ENCODE peak calls at places on chromosome 12, in nine cellular contexts. One of them, this sample, is unnamed.
A peak's percentile ranks its signal among the peaks of the same experiment; 100 is the strongest.

GRCh38 chr12:6551063-6551461 is 4.8 kb downstream of the IFFO1 start:
- DNase-seq in GM12878: no peak
- DNase-seq in fibroblast of lung: no peak
- DNase-seq in choroid plexus epithelial cell: no peak
- DNase-seq in spleen: peak; percentile 86
- DNase-seq in body of pancreas: no peak
- DNase-seq in cardiac fibroblast: peak; percentile 44
- DNase-seq in fibroblast of mammary gland: no peak
- DNase-seq in heart left ventricle: peak; percentile 89
- DNase-seq in this sample: peak; percentile 84

GRCh38 chr12:127690161-127690560 is 576.8 kb upstream of the TMEM132C start:
- DNase-seq in GM12878: no peak
- DNase-seq in fibroblast of lung: no peak
- DNase-seq in choroid plexus epithelial cell: peak; percentile 13
- DNase-seq in spleen: no peak
- DNase-seq in body of pancreas: no peak
- DNase-seq in cardiac fibroblast: peak; percentile 9
- DNase-seq in fibroblast of mammary gland: peak; percentile 5
- DNase-seq in heart left ventricle: no peak
- DNase-seq in this sample: no peak

GRCh38 chr12:6332459-6332858 is 9.4 kb downstream of the TNFRSF1A start:
- DNase-seq in GM12878: no peak
- DNase-seq in fibroblast of lung: peak; percentile 85
- DNase-seq in choroid plexus epithelial cell: peak; percentile 85
- DNase-seq in spleen: no peak
- DNase-seq in body of pancreas: no peak
- DNase-seq in cardiac fibroblast: peak; percentile 91
- DNase-seq in fibroblast of mammary gland: peak; percentile 89
- DNase-seq in heart left ventricle: no peak
- DNase-seq in this sample: no peak

GRCh38 chr12:42213023-42213422 is 25.0 kb downstream of the YAF2 start:
- DNase-seq in GM12878: no peak
- DNase-seq in fibroblast of lung: no peak
- DNase-seq in choroid plexus epithelial cell: peak; percentile 62
- DNase-seq in spleen: no peak
- DNase-seq in body of pancreas: no peak
- DNase-seq in cardiac fibroblast: peak; percentile 30
- DNase-seq in fibroblast of mammary gland: peak; percentile 19
- DNase-seq in heart left ventricle: no peak
- DNase-seq in this sample: no peak

GRCh38 chr12:128445728-128446127 is 178.8 kb downstream of the TMEM132C start:
- DNase-seq in GM12878: no peak
- DNase-seq in fibroblast of lung: no peak
- DNase-seq in choroid plexus epithelial cell: no peak
- DNase-seq in spleen: no peak
- DNase-seq in body of pancreas: no peak
- DNase-seq in cardiac fibroblast: no peak
- DNase-seq in fibroblast of mammary gland: no peak
- DNase-seq in heart left ventricle: no peak
- DNase-seq in this sample: no peak

GRCh38 chr12:6186114-6186827 is 13.9 kb upstream of the CD9 start:
- DNase-seq in GM12878: no peak
- DNase-seq in fibroblast of lung: no peak
- DNase-seq in choroid plexus epithelial cell: no peak
- DNase-seq in spleen: peak; percentile 47
- DNase-seq in body of pancreas: no peak
- DNase-seq in cardiac fibroblast: no peak
- DNase-seq in fibroblast of mammary gland: no peak
- DNase-seq in heart left ventricle: no peak
- DNase-seq in this sample: no peak

GRCh38 chr12:132538336-132539015 is 48.5 kb downstream of the FBRSL1 start:
- DNase-seq in GM12878: no peak
- DNase-seq in fibroblast of lung: no peak
- DNase-seq in choroid plexus epithelial cell: no peak
- DNase-seq in spleen: no peak
- DNase-seq in body of pancreas: no peak
- DNase-seq in cardiac fibroblast: no peak
- DNase-seq in fibroblast of mammary gland: no peak
- DNase-seq in heart left ventricle: no peak
- DNase-seq in this sample: no peak

GRCh38 chr12:15534870-15535269 is 212.6 kb downstream of the PTPRO start:
- DNase-seq in GM12878: no peak
- DNase-seq in fibroblast of lung: peak; percentile 64
- DNase-seq in choroid plexus epithelial cell: peak; percentile 50
- DNase-seq in spleen: no peak
- DNase-seq in body of pancreas: no peak
- DNase-seq in cardiac fibroblast: peak; percentile 64
- DNase-seq in fibroblast of mammary gland: peak; percentile 80
- DNase-seq in heart left ventricle: no peak
- DNase-seq in this sample: no peak

GRCh38 chr12:2264622-2265306 is 212.0 kb downstream of the CACNA1C start:
- DNase-seq in GM12878: no peak
- DNase-seq in fibroblast of lung: peak; percentile 92
- DNase-seq in choroid plexus epithelial cell: peak; percentile 94
- DNase-seq in spleen: no peak
- DNase-seq in body of pancreas: no peak
- DNase-seq in cardiac fibroblast: peak; percentile 96
- DNase-seq in fibroblast of mammary gland: peak; percentile 99
- DNase-seq in heart left ventricle: no peak
- DNase-seq in this sample: no peak

GRCh38 chr12:51590347-51591019 is 550 bp upstream of the SCN8A start:
- DNase-seq in GM12878: no peak
- DNase-seq in fibroblast of lung: peak; percentile 60
- DNase-seq in choroid plexus epithelial cell: peak; percentile 21
- DNase-seq in spleen: peak; percentile 90
- DNase-seq in body of pancreas: peak; percentile 68
- DNase-seq in cardiac fibroblast: peak; percentile 42
- DNase-seq in fibroblast of mammary gland: peak; percentile 64
- DNase-seq in heart left ventricle: peak; percentile 39
- DNase-seq in this sample: peak; percentile 72

GRCh38 chr12:11183009-11183408 is 3.7 kb downstream of the TAS2R42 start:
- DNase-seq in GM12878: no peak
- DNase-seq in fibroblast of lung: no peak
- DNase-seq in choroid plexus epithelial cell: no peak
- DNase-seq in spleen: no peak
- DNase-seq in body of pancreas: no peak
- DNase-seq in cardiac fibroblast: no peak
- DNase-seq in fibroblast of mammary gland: no peak
- DNase-seq in heart left ventricle: no peak
- DNase-seq in this sample: no peak

GRCh38 chr12:75720807-75721206 is 209.4 kb upstream of the KRR1 start:
- DNase-seq in GM12878: no peak
- DNase-seq in fibroblast of lung: no peak
- DNase-seq in choroid plexus epithelial cell: no peak
- DNase-seq in spleen: no peak
- DNase-seq in body of pancreas: peak; percentile 55
- DNase-seq in cardiac fibroblast: no peak
- DNase-seq in fibroblast of mammary gland: no peak
- DNase-seq in heart left ventricle: no peak
- DNase-seq in this sample: no peak

GRCh38 chr12:16685107-16685506 is 79.1 kb upstream of the LMO3 start:
- DNase-seq in GM12878: no peak
- DNase-seq in fibroblast of lung: peak; percentile 1
- DNase-seq in choroid plexus epithelial cell: no peak
- DNase-seq in spleen: no peak
- DNase-seq in body of pancreas: no peak
- DNase-seq in cardiac fibroblast: peak; percentile 38
- DNase-seq in fibroblast of mammary gland: peak; percentile 10
- DNase-seq in heart left ventricle: no peak
- DNase-seq in this sample: no peak

GRCh38 chr12:91274886-91275285 is 92.3 kb upstream of the DCN start:
- DNase-seq in GM12878: no peak
- DNase-seq in fibroblast of lung: peak; percentile 90
- DNase-seq in choroid plexus epithelial cell: peak; percentile 81
- DNase-seq in spleen: no peak
- DNase-seq in body of pancreas: no peak
- DNase-seq in cardiac fibroblast: peak; percentile 39
- DNase-seq in fibroblast of mammary gland: peak; percentile 61
- DNase-seq in heart left ventricle: no peak
- DNase-seq in this sample: no peak

GRCh38 chr12:4997939-4998338 is 45.7 kb upstream of the KCNA5 start:
- DNase-seq in GM12878: no peak
- DNase-seq in fibroblast of lung: peak; percentile 69
- DNase-seq in choroid plexus epithelial cell: peak; percentile 61
- DNase-seq in spleen: no peak
- DNase-seq in body of pancreas: no peak
- DNase-seq in cardiac fibroblast: peak; percentile 82
- DNase-seq in fibroblast of mammary gland: peak; percentile 95
- DNase-seq in heart left ventricle: peak; percentile 67
- DNase-seq in this sample: no peak

GRCh38 chr12:48815281-48816110 is 2.8 kb upstream of the CACNB3 start:
- DNase-seq in GM12878: no peak
- DNase-seq in fibroblast of lung: peak; percentile 87
- DNase-seq in choroid plexus epithelial cell: peak; percentile 88
- DNase-seq in spleen: peak; percentile 83
- DNase-seq in body of pancreas: peak; percentile 76
- DNase-seq in cardiac fibroblast: peak; percentile 85
- DNase-seq in fibroblast of mammary gland: peak; percentile 78
- DNase-seq in heart left ventricle: peak; percentile 83
- DNase-seq in this sample: peak; percentile 91

GRCh38 chr12:131222271-131223139 is 268.8 kb downstream of the ADGRD1 start:
- DNase-seq in GM12878: peak; percentile 75
- DNase-seq in fibroblast of lung: no peak
- DNase-seq in choroid plexus epithelial cell: no peak
- DNase-seq in spleen: peak; percentile 75
- DNase-seq in body of pancreas: no peak
- DNase-seq in cardiac fibroblast: no peak
- DNase-seq in fibroblast of mammary gland: no peak
- DNase-seq in heart left ventricle: no peak
- DNase-seq in this sample: peak; percentile 68

GRCh38 chr12:55931317-55931779 is 386 bp downstream of the DGKA start:
- DNase-seq in GM12878: no peak
- DNase-seq in fibroblast of lung: no peak
- DNase-seq in choroid plexus epithelial cell: peak; percentile 2
- DNase-seq in spleen: no peak
- DNase-seq in body of pancreas: peak; percentile 30
- DNase-seq in cardiac fibroblast: no peak
- DNase-seq in fibroblast of mammary gland: no peak
- DNase-seq in heart left ventricle: no peak
- DNase-seq in this sample: no peak

GRCh38 chr12:7162691-7163114 is 26.8 kb upstream of the PEX5 start:
- DNase-seq in GM12878: no peak
- DNase-seq in fibroblast of lung: no peak
- DNase-seq in choroid plexus epithelial cell: peak; percentile 42
- DNase-seq in spleen: no peak
- DNase-seq in body of pancreas: peak; percentile 52
- DNase-seq in cardiac fibroblast: peak; percentile 17
- DNase-seq in fibroblast of mammary gland: no peak
- DNase-seq in heart left ventricle: peak; percentile 46
- DNase-seq in this sample: no peak

DNA sequence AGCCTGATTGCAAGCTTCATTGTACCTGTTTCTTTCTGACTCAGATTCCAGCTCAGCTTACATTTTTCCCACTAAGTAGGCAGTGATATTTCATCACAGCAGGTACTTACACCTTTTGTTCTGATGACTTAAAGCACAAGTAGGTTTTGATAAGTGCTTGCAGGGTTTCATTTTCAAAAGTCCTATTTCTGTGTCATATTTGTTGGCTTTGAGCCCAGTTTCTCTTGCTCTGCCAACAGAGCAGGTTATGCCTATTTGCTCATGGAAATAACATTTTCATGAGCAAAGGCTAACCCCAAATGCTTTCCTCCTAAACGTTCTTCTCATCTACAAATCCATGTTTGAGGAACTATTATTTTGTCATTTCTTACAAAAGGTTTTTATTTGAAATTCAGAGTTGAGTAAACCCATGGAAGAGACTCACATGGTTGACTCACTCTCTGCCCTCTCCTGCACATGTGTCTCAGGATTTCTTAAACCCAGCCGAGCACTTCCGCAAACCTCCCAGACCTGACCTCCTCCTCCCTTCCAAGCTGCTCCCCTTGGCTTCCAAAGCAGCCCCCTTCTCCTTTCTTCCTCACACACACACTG is 12.3 kb upstream of the LTA4H start:
- DNase-seq in GM12878: peak; percentile 68
- DNase-seq in fibroblast of lung: peak; percentile 76
- DNase-seq in choroid plexus epithelial cell: peak; percentile 72
- DNase-seq in spleen: no peak
- DNase-seq in body of pancreas: peak; percentile 29
- DNase-seq in cardiac fibroblast: peak; percentile 84
- DNase-seq in fibroblast of mammary gland: peak; percentile 83
- DNase-seq in heart left ventricle: peak; percentile 35
- DNase-seq in this sample: no peak
- H3K4me3 ChIP-seq in GM12878: peak overlapping the region; percentile 18
- H3K4me3 ChIP-seq in fibroblast of lung: no peak overlapping the region
- H3K4me3 ChIP-seq in choroid plexus epithelial cell: no peak overlapping the region
- H3K4me3 ChIP-seq in spleen: no peak overlapping the region
- H3K4me3 ChIP-seq in body of pancreas: no peak overlapping the region
- H3K4me3 ChIP-seq in cardiac fibroblast: no peak overlapping the region
- H3K4me3 ChIP-seq in fibroblast of mammary gland: no peak overlapping the region
- H3K4me3 ChIP-seq in heart left ventricle: no peak overlapping the region
- H3K4me3 ChIP-seq in this sample: no peak overlapping the region

GRCh38 chr12:117818400-117818799 is 150.4 kb downstream of the KSR2 start:
- DNase-seq in GM12878: no peak
- DNase-seq in fibroblast of lung: no peak
- DNase-seq in choroid plexus epithelial cell: no peak
- DNase-seq in spleen: no peak
- DNase-seq in body of pancreas: no peak
- DNase-seq in cardiac fibroblast: no peak
- DNase-seq in fibroblast of mammary gland: no peak
- DNase-seq in heart left ventricle: no peak
- DNase-seq in this sample: no peak
- TF ChIP-seq CTCF in GM12878: no peak
- TF ChIP-seq CTCF in fibroblast of lung: no peak
- TF ChIP-seq CTCF in choroid plexus epithelial cell: no peak
- TF ChIP-seq CTCF in spleen: no peak
- TF ChIP-seq CTCF in body of pancreas: no peak
- TF ChIP-seq CTCF in cardiac fibroblast: no peak
- TF ChIP-seq CTCF in fibroblast of mammary gland: no peak
- TF ChIP-seq CTCF in heart left ventricle: no peak
- TF ChIP-seq CTCF in this sample: no peak

GRCh38 chr12:121274036-121274763 is 22.3 kb downstream of the CAMKK2 start:
- DNase-seq in GM12878: no peak
- DNase-seq in fibroblast of lung: no peak
- DNase-seq in choroid plexus epithelial cell: no peak
- DNase-seq in spleen: no peak
- DNase-seq in body of pancreas: no peak
- DNase-seq in cardiac fibroblast: no peak
- DNase-seq in fibroblast of mammary gland: no peak
- DNase-seq in heart left ventricle: no peak
- DNase-seq in this sample: peak; percentile 55
- H3K4me3 ChIP-seq in GM12878: no peak overlapping the region
- H3K4me3 ChIP-seq in fibroblast of lung: no peak overlapping the region
- H3K4me3 ChIP-seq in choroid plexus epithelial cell: no peak overlapping the region
- H3K4me3 ChIP-seq in spleen: no peak overlapping the region
- H3K4me3 ChIP-seq in body of pancreas: no peak overlapping the region
- H3K4me3 ChIP-seq in cardiac fibroblast: no peak overlapping the region
- H3K4me3 ChIP-seq in fibroblast of mammary gland: no peak overlapping the region
- H3K4me3 ChIP-seq in heart left ventricle: no peak overlapping the region
- H3K4me3 ChIP-seq in this sample: no peak overlapping the region

DNA sequence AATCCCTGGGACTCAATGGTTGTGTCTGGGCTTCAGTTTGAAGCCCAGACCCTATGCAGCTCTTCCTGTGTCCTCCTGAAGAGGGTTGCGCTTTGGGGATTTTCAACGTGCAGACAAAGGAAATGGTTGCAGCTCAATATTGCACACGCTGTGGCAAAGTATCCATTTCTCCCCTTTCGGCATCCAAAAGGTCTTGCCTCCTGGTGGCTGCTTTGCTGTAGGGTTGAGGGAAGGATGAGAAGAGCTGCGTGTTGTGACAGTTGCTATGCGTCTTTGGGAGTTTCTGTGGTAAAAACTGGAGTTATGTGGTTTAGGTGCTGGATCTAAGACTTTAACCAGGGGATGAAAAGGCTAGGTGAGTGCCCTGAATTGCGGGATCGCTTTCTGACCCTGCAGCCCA is 71.0 kb downstream of the ZNF664 start:
- DNase-seq in GM12878: no peak
- DNase-seq in fibroblast of lung: no peak
- DNase-seq in choroid plexus epithelial cell: no peak
- DNase-seq in spleen: no peak
- DNase-seq in body of pancreas: no peak
- DNase-seq in cardiac fibroblast: no peak
- DNase-seq in fibroblast of mammary gland: no peak
- DNase-seq in heart left ventricle: no peak
- DNase-seq in this sample: no peak
- TF ChIP-seq CTCF in GM12878: no peak
- TF ChIP-seq CTCF in fibroblast of lung: no peak
- TF ChIP-seq CTCF in choroid plexus epithelial cell: peak; percentile 10
- TF ChIP-seq CTCF in spleen: no peak
- TF ChIP-seq CTCF in body of pancreas: no peak
- TF ChIP-seq CTCF in cardiac fibroblast: no peak
- TF ChIP-seq CTCF in fibroblast of mammary gland: no peak
- TF ChIP-seq CTCF in heart left ventricle: no peak
- TF ChIP-seq CTCF in this sample: no peak

This sample was measured in kidney.